ENCODE peak calls at places on chromosomes 1 and 21, in eight cellular contexts. F is gastrocnemius medialis, O is stomach, Y is Peyer's patch, W is esophagus squamous epithelium, T is adrenal gland, K is uterus, C is NB4. U is an unnamed sample.

GRCh38 chr1:210340311-210340710 is 11.6 kb downstream of the HHAT start:
- DNase-seq in F (no peak), O (no peak), Y (no peak), W (no peak), T (no peak), K (no peak), C (no peak), U (no peak)

GRCh38 chr21:26732442-26733221 is 112.6 kb downstream of the ADAMTS1 start:
- DNase-seq in F (peak), O (peak), Y (no peak), W (no peak), T (peak), K (peak), C (peak), U (no peak)

GRCh38 chr1:235860829-235861228 is 5.9 kb downstream of the LYST start:
- DNase-seq in F (no peak), O (no peak), Y (no peak), W (no peak), T (no peak), K (no peak), C (no peak), U (no peak)

GRCh38 chr1:239922778-239923522 is 168.7 kb upstream of the FMN2 start:
- DNase-seq in F (no peak), O (no peak), Y (no peak), W (no peak), T (no peak), K (no peak), C (no peak), U (no peak)

GRCh38 chr1:218025454-218025853 is 259.6 kb upstream of the RRP15 start:
- DNase-seq in F (no peak), O (no peak), Y (no peak), W (no peak), T (no peak), K (no peak), C (no peak), U (no peak)

GRCh38 chr1:67853704-67854103 is 20.4 kb upstream of the GNG12 start:
- DNase-seq in F (no peak), O (peak), Y (no peak), W (no peak), T (peak), K (no peak), C (peak), U (no peak)

GRCh38 chr1:117371436-117372151 is 4.3 kb downstream of the MAN1A2 start:
- DNase-seq in F (no peak), O (no peak), Y (no peak), W (no peak), T (no peak), K (no peak), C (peak), U (no peak)

GRCh38 chr1:14980801-14981200 is 172.7 kb upstream of the TMEM51 start:
- DNase-seq in F (no peak), O (no peak), Y (no peak), W (no peak), T (peak), K (peak), C (peak), U (no peak)

GRCh38 chr1:47527653-47528272 is 89.9 kb downstream of the FOXD2 start:
- DNase-seq in F (no peak), O (peak), Y (no peak), W (no peak), T (no peak), K (no peak), C (peak), U (no peak)

GRCh38 chr1:91450260-91450659 is 45.6 kb upstream of the HFM1 start:
- DNase-seq in F (no peak), O (no peak), Y (no peak), W (no peak), T (no peak), K (no peak), C (no peak), U (no peak)

GRCh38 chr1:187685338-187685737 is 856.6 kb downstream of the PLA2G4A start:
- DNase-seq in F (no peak), O (no peak), Y (no peak), W (no peak), T (no peak), K (no peak), C (no peak), U (no peak)

GRCh38 chr1:70431317-70431716 is 20.2 kb downstream of the CTH start:
- DNase-seq in F (no peak), O (no peak), Y (no peak), W (no peak), T (no peak), K (no peak), C (no peak), U (no peak)

GRCh38 chr1:214989341-214989740 is 93.2 kb upstream of the KCNK2 start:
- DNase-seq in F (no peak), O (no peak), Y (no peak), W (no peak), T (no peak), K (no peak), C (no peak), U (no peak)

GRCh38 chr21:35829014-35829525 is 231.3 kb downstream of the SETD4 start:
- DNase-seq in F (no peak), O (no peak), Y (no peak), W (no peak), T (no peak), K (no peak), C (no peak), U (no peak)

GRCh38 chr1:83787246-83787998 is 211.5 kb downstream of the TTLL7 start:
- DNase-seq in F (no peak), O (no peak), Y (no peak), W (no peak), T (no peak), K (no peak), C (no peak), U (no peak)

GRCh38 chr1:244187310-244187709 is 136.2 kb downstream of the ZBTB18 start:
- DNase-seq in F (no peak), O (no peak), Y (no peak), W (no peak), T (no peak), K (no peak), C (no peak), U (no peak)

GRCh38 chr1:28718601-28719331 is 18.0 kb upstream of the YTHDF2 start:
- DNase-seq in F (no peak), O (no peak), Y (no peak), W (no peak), T (no peak), K (no peak), C (no peak), U (no peak)

GRCh38 chr1:156772728-156773497 is 5.6 kb downstream of the PRCC start:
- DNase-seq in F (no peak), O (no peak), Y (peak), W (no peak), T (peak), K (no peak), C (no peak), U (no peak)

GRCh38 chr1:3471356-3472087 is 17.1 kb downstream of the ARHGEF16 start:
- DNase-seq in F (peak), O (no peak), Y (no peak), W (no peak), T (peak), K (no peak), C (peak), U (no peak)

GRCh38 chr21:21387891-21388290 is 389.7 kb downstream of the NCAM2 start:
- DNase-seq in F (no peak), O (no peak), Y (no peak), W (no peak), T (no peak), K (no peak), C (no peak), U (no peak)

GRCh38 chr1:222370911-222371717 is 176.8 kb downstream of the HHIPL2 start:
- DNase-seq in F (no peak), O (no peak), Y (no peak), W (no peak), T (no peak), K (no peak), C (no peak), U (no peak)

GRCh38 chr1:234726359-234726836 is 116.4 kb upstream of the IRF2BP2 start:
- DNase-seq in F (peak), O (no peak), Y (no peak), W (no peak), T (no peak), K (no peak), C (no peak), U (no peak)

GRCh38 chr1:167491586-167492408 is 26.5 kb downstream of the CD247 start:
- DNase-seq in F (no peak), O (no peak), Y (peak), W (no peak), T (no peak), K (no peak), C (peak), U (no peak)

GRCh38 chr1:155691992-155692528 is 3.2 kb downstream of the DAP3 start:
- DNase-seq in F (no peak), O (no peak), Y (no peak), W (no peak), T (no peak), K (no peak), C (no peak), U (no peak)

GRCh38 chr1:219460561-219461511 is 152.1 kb downstream of the ZC3H11B start:
- DNase-seq in F (no peak), O (no peak), Y (no peak), W (no peak), T (no peak), K (no peak), C (peak), U (no peak)
- H3K4me3 ChIP-seq in F (no peak), O (no peak), Y (no peak), W (no peak), T (no peak), K (no peak), C (no peak), U (no peak)

GRCh38 chr1:86520789-86521521 is 25.9 kb upstream of the CLCA4 start:
- DNase-seq in F (no peak), O (no peak), Y (no peak), W (no peak), T (no peak), K (no peak), C (no peak), U (no peak)

GRCh38 chr1:86517336-86517735 is 29.5 kb upstream of the CLCA4 start:
- DNase-seq in F (no peak), O (no peak), Y (no peak), W (no peak), T (no peak), K (no peak), C (no peak), U (no peak)

GRCh38 chr1:86521522-86521891 is 25.4 kb upstream of the CLCA4 start:
- DNase-seq in F (no peak), O (no peak), Y (no peak), W (no peak), T (no peak), K (no peak), C (no peak), U (no peak)

GRCh38 chr1:86516366-86516765 is 30.5 kb upstream of the CLCA4 start:
- DNase-seq in F (no peak), O (no peak), Y (no peak), W (no peak), T (no peak), K (no peak), C (no peak), U (no peak)

GRCh38 chr1:86515597-86515996 is 31.3 kb upstream of the CLCA4 start:
- DNase-seq in F (no peak), O (no peak), Y (no peak), W (no peak), T (no peak), K (no peak), C (peak), U (no peak)
- TF ChIP-seq CTCF in F (no peak), O (no peak), Y (peak), W (peak), T (no peak), K (peak), C (no peak), U (no peak)

GRCh38 chr1:9687120-9687875 is 35.8 kb downstream of the PIK3CD start:
- DNase-seq in F (no peak), O (peak), Y (peak), W (no peak), T (peak), K (peak), C (peak), U (peak)
- TF ChIP-seq POLR2A in F (no peak), O (no peak), Y (no peak), W (no peak), T (no peak), K (no peak), C (no peak), U (no peak)

GRCh38 chr1:31394628-31395193 is 18.3 kb upstream of the SERINC2 start:
- DNase-seq in F (peak), O (peak), Y (peak), W (peak), T (peak), K (peak), C (peak), U (peak)
- H3K4me3 ChIP-seq in F (peak), O (peak), Y (peak), W (peak), T (no peak), K (no peak), C (no peak), U (no peak)

DNA sequence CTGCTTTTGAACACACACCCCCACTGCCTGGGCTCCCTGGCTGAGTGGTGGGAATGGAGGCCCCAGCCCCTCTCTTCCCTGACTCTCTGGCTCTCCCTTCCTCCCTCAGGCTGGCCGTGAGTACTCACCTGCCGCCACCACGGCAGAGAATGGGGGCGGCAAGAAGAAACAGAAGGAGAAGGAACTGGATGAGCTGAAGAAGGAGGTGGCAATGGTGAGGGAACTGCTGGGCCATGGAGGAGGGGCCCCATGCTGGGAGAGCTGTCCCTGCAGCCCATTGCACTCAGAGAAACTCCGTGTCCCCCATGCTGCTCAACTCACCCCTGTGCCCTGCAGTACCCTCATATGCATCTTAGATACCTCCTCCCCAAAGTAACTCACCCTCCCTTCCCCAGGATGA is 5.2 kb downstream of the ATP1A2 start:
- DNase-seq in F (no peak), O (no peak), Y (no peak), W (no peak), T (no peak), K (no peak), C (no peak), U (no peak)
- TF ChIP-seq CTCF in F (no peak), O (no peak), Y (no peak), W (no peak), T (no peak), K (no peak), C (no peak), U (no peak)

DNA sequence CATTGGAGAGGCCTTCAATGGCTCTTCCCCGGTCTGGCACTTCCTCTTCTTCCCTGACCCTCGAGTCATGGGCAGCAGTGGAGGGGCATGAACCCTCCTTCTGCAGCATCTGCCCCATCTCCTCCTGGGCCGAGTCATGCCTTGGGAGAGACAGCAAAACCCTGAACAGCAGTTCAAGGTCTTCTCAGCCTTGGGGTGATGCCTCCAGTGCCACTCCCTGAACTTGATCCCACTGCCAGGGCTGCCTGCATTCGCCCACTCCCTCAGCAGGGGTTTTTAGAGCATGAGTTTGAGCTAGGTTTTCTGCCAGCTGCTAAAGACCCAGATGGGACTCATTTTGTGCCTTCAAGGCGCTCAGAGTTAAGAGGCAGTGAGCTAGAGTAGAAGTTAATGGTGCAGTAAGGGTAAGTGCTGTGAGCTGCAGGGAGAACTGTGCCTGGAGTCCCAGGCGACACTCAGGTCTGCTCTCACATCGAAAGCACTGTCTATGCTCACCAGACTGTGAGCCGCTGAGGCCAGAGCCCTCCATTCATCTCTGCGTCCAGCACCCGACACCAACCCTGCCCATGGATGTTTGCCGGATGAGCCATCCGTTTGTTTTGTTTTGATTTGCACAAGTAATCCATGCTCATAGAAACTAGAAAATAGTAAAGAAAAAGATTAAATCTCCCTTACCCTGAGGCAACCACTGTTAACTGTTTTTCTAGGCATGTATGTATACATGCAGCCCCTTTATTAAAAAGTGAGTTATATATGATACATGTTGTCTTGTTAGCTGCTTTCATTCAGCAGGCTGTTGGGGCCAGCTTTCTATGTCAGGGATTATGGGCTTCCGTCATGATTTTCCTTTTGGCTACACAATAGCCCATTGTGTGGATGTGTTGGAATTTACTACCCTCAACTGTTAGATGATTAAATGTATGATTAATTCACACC is 67.9 kb downstream of the VPS26C start:
- DNase-seq in F (no peak), O (no peak), Y (no peak), W (no peak), T (no peak), K (no peak), C (no peak), U (no peak)
- TF ChIP-seq POLR2A in F (no peak), O (no peak), Y (no peak), W (no peak), T (no peak), K (no peak), C (no peak), U (no peak)

U was measured in lower leg skin.